ENCODE peak calls at places on chromosomes 2 and 18, in six cellular contexts. M is uterus, W is upper lobe of right lung, C is cardiac muscle cell, B is HCT116, L is brain microvascular endothelial cell. S is an unnamed sample.

GRCh38 chr2:233791883-233792329 is 13.8 kb downstream of the MROH2A start:
- DNase-seq in L (no peak), B (no peak), M (no peak), C (no peak), W (no peak), S (no peak)

GRCh38 chr2:160039166-160039903 is 23.1 kb downstream of the PLA2R1 start:
- DNase-seq in W (no peak), B (no peak), C (no peak), M (peak; percentile 44), L (peak; percentile 62), S (no peak)

GRCh38 chr18:46497129-46497528 is 159.9 kb downstream of the LOXHD1 start:
- DNase-seq in L (peak; percentile 16), W (no peak), C (peak; percentile 89), M (no peak), B (no peak), S (no peak)

GRCh38 chr18:10689231-10689953 is 163.6 kb downstream of the NAPG start:
- DNase-seq in C (no peak), W (no peak), B (no peak), L (no peak), M (no peak), S (no peak)

GRCh38 chr2:149082781-149083180 is 44.3 kb downstream of the LYPD6B start:
- DNase-seq in L (no peak), B (no peak), W (no peak), C (no peak), M (no peak), S (no peak)

GRCh38 chr18:76005632-76006031 is 489.4 kb downstream of the ZNF516 start:
- DNase-seq in W (no peak), C (no peak), B (no peak), L (no peak), M (no peak), S (no peak)

GRCh38 chr18:62828091-62828640 is 112.8 kb downstream of the PHLPP1 start:
- DNase-seq in M (no peak), C (no peak), W (no peak), B (no peak), L (no peak), S (no peak)

GRCh38 chr2:166127217-166128155 is at the start of gene SCN1A:
- DNase-seq in B (peak; percentile 32), C (peak; percentile 50), L (no peak), M (no peak), W (no peak), S (no peak)

GRCh38 chr18:40109251-40110049 is 1845.6 kb upstream of the PIK3C3 start:
- DNase-seq in L (no peak), M (no peak), C (no peak), W (no peak), B (no peak), S (no peak)

GRCh38 chr2:217650716-217651360 is 352.0 kb downstream of the TNS1 start:
- DNase-seq in B (peak; percentile 60), M (no peak), L (peak; percentile 58), C (peak; percentile 73), W (no peak), S (no peak)

GRCh38 chr2:127581050-127581345 is 45.5 kb downstream of the MYO7B start:
- DNase-seq in L (no peak), C (no peak), M (no peak), B (no peak), W (peak; percentile 46), S (no peak)

GRCh38 chr2:160574472-160575140 is 81.0 kb upstream of the RBMS1 start:
- DNase-seq in M (no peak), B (no peak), W (no peak), C (no peak), L (peak; percentile 79), S (no peak)

GRCh38 chr2:218323526-218324472 is 31.5 kb upstream of the TMBIM1 start:
- DNase-seq in C (peak; percentile 85), M (peak; percentile 48), B (no peak), W (peak; percentile 80), L (peak; percentile 37), S (peak; percentile 59)

GRCh38 chr2:113342650-113343049 is 63.9 kb upstream of the PAX8 start:
- DNase-seq in C (no peak), B (no peak), M (no peak), L (no peak), W (no peak), S (peak; percentile 58)

GRCh38 chr18:28183418-28184078 is 6.6 kb upstream of the CDH2 start:
- DNase-seq in B (no peak), L (no peak), M (no peak), W (no peak), C (no peak), S (no peak)

GRCh38 chr2:223148516-223148915 is 96.5 kb downstream of the KCNE4 start:
- DNase-seq in C (no peak), W (no peak), M (no peak), L (no peak), B (no peak), S (no peak)

GRCh38 chr2:199055336-199055735 is 402.4 kb downstream of the SATB2 start:
- DNase-seq in C (no peak), W (no peak), B (no peak), M (no peak), L (no peak), S (no peak)

GRCh38 chr2:211416373-211416772 is 860.0 kb downstream of the CPS1 start:
- DNase-seq in W (no peak), M (no peak), B (no peak), C (no peak), L (no peak), S (no peak)

GRCh38 chr2:237629739-237630138 is 2.4 kb downstream of the LRRFIP1 start:
- DNase-seq in C (no peak), M (no peak), L (peak; percentile 67), B (no peak), W (no peak), S (no peak)

GRCh38 chr2:240954436-240955305 is 43.7 kb upstream of the SNED1 start:
- DNase-seq in B (no peak), W (peak; percentile 33), M (no peak), L (no peak), C (no peak), S (no peak)

GRCh38 chr2:240956935-240957655 is 41.3 kb upstream of the SNED1 start:
- DNase-seq in M (no peak), C (no peak), W (no peak), B (no peak), L (no peak), S (no peak)

GRCh38 chr2:240953426-240954425 is 44.7 kb upstream of the SNED1 start:
- DNase-seq in W (peak; percentile 28), L (no peak), C (no peak), M (no peak), B (no peak), S (no peak)

GRCh38 chr2:240956161-240956934 is 42.1 kb upstream of the SNED1 start:
- DNase-seq in C (no peak), L (no peak), W (no peak), B (no peak), M (no peak), S (no peak)

DNA sequence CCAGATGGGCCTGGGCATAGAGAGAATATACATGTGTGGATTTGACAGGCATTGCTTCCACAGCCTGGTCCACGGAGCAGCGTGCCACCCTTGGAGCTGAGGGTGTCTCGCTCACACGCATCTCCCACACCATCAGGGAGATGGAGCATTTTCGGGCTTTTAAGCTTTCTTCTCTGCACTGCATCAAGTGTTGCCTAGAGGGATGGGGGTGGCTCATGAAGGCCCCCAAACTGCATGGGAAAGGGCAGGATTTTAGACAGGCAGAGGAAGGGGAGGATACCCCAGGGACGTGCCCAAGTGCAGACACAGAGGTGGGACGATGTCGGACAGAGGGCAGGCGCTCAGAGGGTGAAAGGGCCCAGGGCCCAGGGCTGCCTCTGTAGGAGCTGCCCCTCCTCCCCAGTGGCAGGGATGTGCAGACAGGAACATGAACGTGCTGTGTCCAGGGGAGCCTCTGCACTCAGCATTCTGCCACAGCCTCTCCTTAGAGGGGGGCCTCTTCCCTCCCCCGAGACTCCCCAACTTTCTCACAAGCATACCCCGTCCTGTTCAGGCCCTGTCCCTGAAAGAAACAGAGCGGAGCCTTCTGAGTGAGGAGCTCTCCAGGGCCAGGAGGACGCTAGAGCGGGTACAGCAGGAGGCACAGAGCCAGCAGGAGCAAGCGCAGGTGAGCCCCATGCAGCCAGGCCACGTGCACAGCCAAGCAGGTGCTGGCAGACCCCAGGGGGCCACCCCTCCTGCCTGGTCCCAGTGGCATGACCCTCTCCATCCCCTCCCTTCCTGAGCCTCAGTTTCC is 42.9 kb upstream of the SNED1 start:
- DNase-seq in B (no peak), L (no peak), M (no peak), W (peak; percentile 40), C (no peak), S (no peak)
- H3K4me3 ChIP-seq in B (no peak overlapping the region), L (no peak overlapping the region), M (no peak overlapping the region), W (no peak overlapping the region), C (no peak overlapping the region), S (no peak overlapping the region)

GRCh38 chr18:74633652-74634352 is 36.1 kb downstream of the ZNF407 start:
- DNase-seq in M (no peak), W (no peak), L (no peak), B (no peak), C (no peak), S (no peak)
- H3K27ac ChIP-seq in M (no peak overlapping the region), W (no peak overlapping the region), L (no peak overlapping the region), B (no peak overlapping the region), C (no peak overlapping the region), S (no peak overlapping the region)

GRCh38 chr2:65128297-65129190 is 1.4 kb downstream of the RAB1A start:
- DNase-seq in W (no peak), C (no peak), M (no peak), L (peak; percentile 7), B (no peak), S (no peak)

GRCh38 chr2:65130440-65131175 is 702 bp upstream of the RAB1A start:
- DNase-seq in B (no peak), M (no peak), L (no peak), W (no peak), C (no peak), S (no peak)

GRCh38 chr2:65133626-65134025 is 3.7 kb upstream of the RAB1A start:
- DNase-seq in M (no peak), W (no peak), C (no peak), B (no peak), L (no peak), S (no peak)

GRCh38 chr2:65129276-65129612 is 662 bp downstream of the RAB1A start:
- DNase-seq in B (no peak), M (no peak), W (no peak), C (no peak), L (no peak), S (no peak)

DNA sequence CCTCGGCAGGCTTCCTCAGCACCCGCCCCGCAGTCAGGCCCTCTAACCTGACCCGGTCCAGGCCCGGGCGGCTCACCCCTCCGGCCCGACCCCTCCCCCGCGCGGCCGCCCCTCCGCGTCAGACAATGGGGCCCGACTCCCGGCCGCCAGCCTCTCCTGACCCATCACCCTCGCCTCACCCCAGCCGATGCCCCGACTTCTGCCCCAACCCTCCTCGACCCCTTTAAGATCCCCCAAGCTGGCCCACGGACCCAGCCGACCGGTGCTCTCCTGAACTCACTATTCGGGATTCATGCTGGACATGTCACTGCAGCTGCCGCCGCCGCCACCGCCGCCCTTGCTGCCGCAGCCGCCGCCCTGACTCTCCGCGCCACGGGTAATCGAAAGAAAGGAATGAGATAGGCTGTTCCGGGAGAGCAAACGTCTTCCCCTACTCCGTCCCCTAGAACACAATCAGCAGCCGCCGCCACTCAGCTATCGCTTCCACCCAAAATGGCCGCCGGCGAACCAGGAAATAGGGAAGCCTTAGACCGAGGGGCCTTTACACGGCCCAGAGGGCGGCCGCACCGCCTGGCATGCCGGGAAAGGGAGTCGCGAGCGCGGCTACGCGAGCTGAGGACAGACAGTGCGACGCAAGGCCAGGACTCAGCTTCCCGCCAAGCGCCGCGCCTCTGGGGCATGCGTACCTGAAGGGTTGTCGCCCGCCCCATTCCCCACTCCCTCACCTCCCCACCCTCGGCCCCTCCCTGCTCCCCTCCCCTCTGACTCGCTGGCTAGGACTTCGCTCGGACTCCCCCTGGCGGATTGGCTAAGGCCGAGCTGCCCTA is at the start of gene RAB1A:
- DNase-seq in L (peak; percentile 99), W (peak; percentile 100), M (peak; percentile 99), B (peak; percentile 98), C (peak; percentile 100), S (peak; percentile 100)
- TF ChIP-seq CTCF in L (peak; percentile 57), W (peak; percentile 42), M (peak; percentile 47), B (no peak), C (no peak), S (peak; percentile 40)

GRCh38 chr18:3526421-3527354 is 76.7 kb downstream of the TGIF1 start:
- DNase-seq in C (peak; percentile 52), W (no peak), B (no peak), M (no peak), L (peak; percentile 57), S (no peak)
- H3K4me3 ChIP-seq in C (no peak overlapping the region), W (no peak overlapping the region), B (no peak overlapping the region), M (no peak overlapping the region), L (no peak overlapping the region), S (no peak overlapping the region)

S was measured in lower lobe of right lung.